ENCODE peak calls at places on chromosomes 16 and 17, in six cellular contexts. One of them, this sample, is unnamed.

GRCh38 chr17:4307179-4307930 is 43.6 kb upstream of the ANKFY1 start:
- DNase-seq in cardiac muscle cell: no peak
- DNase-seq in stimulated activated naive CD4-positive, alpha-beta T cell: no peak
- DNase-seq in Calu3: no peak
- DNase-seq in A549: no peak
- DNase-seq in upper lobe of right lung: no peak
- DNase-seq in this sample: no peak

GRCh38 chr16:11497329-11497805 is 89.4 kb downstream of the LITAF start:
- DNase-seq in cardiac muscle cell: peak
- DNase-seq in stimulated activated naive CD4-positive, alpha-beta T cell: no peak
- DNase-seq in Calu3: peak
- DNase-seq in A549: peak
- DNase-seq in upper lobe of right lung: peak
- DNase-seq in this sample: no peak

GRCh38 chr17:28957277-28957991 is 6.1 kb upstream of the PHF12 start:
- DNase-seq in cardiac muscle cell: no peak
- DNase-seq in stimulated activated naive CD4-positive, alpha-beta T cell: no peak
- DNase-seq in Calu3: no peak
- DNase-seq in A549: no peak
- DNase-seq in upper lobe of right lung: no peak
- DNase-seq in this sample: no peak

GRCh38 chr16:67278773-67279295 is 498 bp upstream of the PLEKHG4 start:
- DNase-seq in cardiac muscle cell: no peak
- DNase-seq in stimulated activated naive CD4-positive, alpha-beta T cell: peak
- DNase-seq in Calu3: peak
- DNase-seq in A549: peak
- DNase-seq in upper lobe of right lung: no peak
- DNase-seq in this sample: peak

GRCh38 chr17:61394630-61395408 is 4.8 kb upstream of the TBX2 start:
- DNase-seq in cardiac muscle cell: no peak
- DNase-seq in stimulated activated naive CD4-positive, alpha-beta T cell: no peak
- DNase-seq in Calu3: no peak
- DNase-seq in A549: no peak
- DNase-seq in upper lobe of right lung: no peak
- DNase-seq in this sample: no peak

GRCh38 chr16:12341423-12341822 is 364.9 kb downstream of the SNX29 start:
- DNase-seq in cardiac muscle cell: no peak
- DNase-seq in stimulated activated naive CD4-positive, alpha-beta T cell: no peak
- DNase-seq in Calu3: peak
- DNase-seq in A549: no peak
- DNase-seq in upper lobe of right lung: no peak
- DNase-seq in this sample: no peak

GRCh38 chr16:58337090-58337444 is 42.2 kb upstream of the PRSS54 start:
- DNase-seq in cardiac muscle cell: no peak
- DNase-seq in stimulated activated naive CD4-positive, alpha-beta T cell: no peak
- DNase-seq in Calu3: no peak
- DNase-seq in A549: no peak
- DNase-seq in upper lobe of right lung: no peak
- DNase-seq in this sample: no peak

GRCh38 chr17:4541041-4541327 is 14.2 kb downstream of the MYBBP1A start:
- DNase-seq in cardiac muscle cell: no peak
- DNase-seq in stimulated activated naive CD4-positive, alpha-beta T cell: no peak
- DNase-seq in Calu3: no peak
- DNase-seq in A549: no peak
- DNase-seq in upper lobe of right lung: no peak
- DNase-seq in this sample: no peak

GRCh38 chr17:74117087-74117486 is 86.4 kb upstream of the RPL38 start:
- DNase-seq in cardiac muscle cell: no peak
- DNase-seq in stimulated activated naive CD4-positive, alpha-beta T cell: no peak
- DNase-seq in Calu3: no peak
- DNase-seq in A549: no peak
- DNase-seq in upper lobe of right lung: peak
- DNase-seq in this sample: no peak

GRCh38 chr17:57986841-57987581 is 1.0 kb downstream of the VEZF1 start:
- DNase-seq in cardiac muscle cell: peak
- DNase-seq in stimulated activated naive CD4-positive, alpha-beta T cell: peak
- DNase-seq in Calu3: peak
- DNase-seq in A549: peak
- DNase-seq in upper lobe of right lung: peak
- DNase-seq in this sample: peak

GRCh38 chr17:37551788-37552187 is 57.4 kb downstream of the SYNRG start:
- DNase-seq in cardiac muscle cell: peak
- DNase-seq in stimulated activated naive CD4-positive, alpha-beta T cell: no peak
- DNase-seq in Calu3: no peak
- DNase-seq in A549: no peak
- DNase-seq in upper lobe of right lung: no peak
- DNase-seq in this sample: no peak

GRCh38 chr16:81602377-81602776 is 157.8 kb downstream of the CMIP start:
- DNase-seq in cardiac muscle cell: no peak
- DNase-seq in stimulated activated naive CD4-positive, alpha-beta T cell: no peak
- DNase-seq in Calu3: no peak
- DNase-seq in A549: no peak
- DNase-seq in upper lobe of right lung: no peak
- DNase-seq in this sample: no peak

GRCh38 chr17:30344283-30345088 is 10.6 kb upstream of the TMIGD1 start:
- DNase-seq in cardiac muscle cell: peak
- DNase-seq in stimulated activated naive CD4-positive, alpha-beta T cell: no peak
- DNase-seq in Calu3: peak
- DNase-seq in A549: no peak
- DNase-seq in upper lobe of right lung: peak
- DNase-seq in this sample: no peak

GRCh38 chr17:49000943-49001342 is 3.8 kb downstream of the IGF2BP1 start:
- DNase-seq in cardiac muscle cell: no peak
- DNase-seq in stimulated activated naive CD4-positive, alpha-beta T cell: no peak
- DNase-seq in Calu3: no peak
- DNase-seq in A549: no peak
- DNase-seq in upper lobe of right lung: no peak
- DNase-seq in this sample: no peak

GRCh38 chr16:70804153-70804728 is 3.3 kb upstream of the VAC14 start:
- DNase-seq in cardiac muscle cell: peak
- DNase-seq in stimulated activated naive CD4-positive, alpha-beta T cell: no peak
- DNase-seq in Calu3: no peak
- DNase-seq in A549: no peak
- DNase-seq in upper lobe of right lung: no peak
- DNase-seq in this sample: no peak

GRCh38 chr17:7587420-7587786 is 2.5 kb downstream of the SOX15 start:
- DNase-seq in cardiac muscle cell: peak
- DNase-seq in stimulated activated naive CD4-positive, alpha-beta T cell: no peak
- DNase-seq in Calu3: no peak
- DNase-seq in A549: no peak
- DNase-seq in upper lobe of right lung: no peak
- DNase-seq in this sample: no peak

GRCh38 chr17:83179378-83179777 is 100.0 kb downstream of the METRNL start:
- DNase-seq in cardiac muscle cell: no peak
- DNase-seq in stimulated activated naive CD4-positive, alpha-beta T cell: no peak
- DNase-seq in Calu3: no peak
- DNase-seq in A549: no peak
- DNase-seq in upper lobe of right lung: no peak
- DNase-seq in this sample: no peak

GRCh38 chr16:24075929-24076716 is 180.0 kb upstream of the CACNG3 start:
- DNase-seq in cardiac muscle cell: no peak
- DNase-seq in stimulated activated naive CD4-positive, alpha-beta T cell: no peak
- DNase-seq in Calu3: peak
- DNase-seq in A549: no peak
- DNase-seq in upper lobe of right lung: no peak
- DNase-seq in this sample: no peak

GRCh38 chr17:46873941-46874645 is 22.7 kb downstream of the WNT9B start:
- DNase-seq in cardiac muscle cell: no peak
- DNase-seq in stimulated activated naive CD4-positive, alpha-beta T cell: no peak
- DNase-seq in Calu3: no peak
- DNase-seq in A549: no peak
- DNase-seq in upper lobe of right lung: no peak
- DNase-seq in this sample: no peak

GRCh38 chr16:78659216-78659615 is 559.8 kb downstream of the WWOX start:
- DNase-seq in cardiac muscle cell: no peak
- DNase-seq in stimulated activated naive CD4-positive, alpha-beta T cell: no peak
- DNase-seq in Calu3: no peak
- DNase-seq in A549: no peak
- DNase-seq in upper lobe of right lung: no peak
- DNase-seq in this sample: no peak

GRCh38 chr17:2076461-2076984 is 21.6 kb downstream of the HIC1 start:
- DNase-seq in cardiac muscle cell: peak
- DNase-seq in stimulated activated naive CD4-positive, alpha-beta T cell: no peak
- DNase-seq in Calu3: no peak
- DNase-seq in A549: no peak
- DNase-seq in upper lobe of right lung: no peak
- DNase-seq in this sample: no peak

GRCh38 chr17:19933633-19934032 is 44.0 kb downstream of the AKAP10 start:
- DNase-seq in cardiac muscle cell: no peak
- DNase-seq in stimulated activated naive CD4-positive, alpha-beta T cell: no peak
- DNase-seq in Calu3: no peak
- DNase-seq in A549: no peak
- DNase-seq in upper lobe of right lung: no peak
- DNase-seq in this sample: no peak

This sample was measured in effector CD4-positive, alpha-beta T cell.